ENCODE peak calls at places on chromosomes 16 and 17, in eight cellular contexts. One of them, this sample, is unnamed.

GRCh38 chr17:6786618-6787017 is 10.6 kb downstream of the FBXO39 start:
- DNase-seq in sigmoid colon: no peak
- DNase-seq in stomach: no peak
- DNase-seq in tibial artery: no peak
- DNase-seq in CD4-positive, alpha-beta T cell: no peak
- DNase-seq in HepG2: no peak
- DNase-seq in PC-9: no peak
- DNase-seq in tibial nerve: no peak
- DNase-seq in this sample: no peak

GRCh38 chr17:51764387-51764971 is 394.0 kb downstream of the CA10 start:
- DNase-seq in CD4-positive, alpha-beta T cell: peak; percentile 11
- DNase-seq in sigmoid colon: peak; percentile 57
- DNase-seq in tibial nerve: peak; percentile 24
- DNase-seq in PC-9: peak; percentile 55
- DNase-seq in HepG2: peak; percentile 60
- DNase-seq in tibial artery: no peak
- DNase-seq in stomach: peak; percentile 41
- DNase-seq in this sample: no peak

GRCh38 chr17:69961488-69962145 is 113.4 kb upstream of the KCNJ16 start:
- DNase-seq in sigmoid colon: peak; percentile 72
- DNase-seq in HepG2: no peak
- DNase-seq in tibial nerve: no peak
- DNase-seq in PC-9: no peak
- DNase-seq in stomach: peak; percentile 26
- DNase-seq in tibial artery: no peak
- DNase-seq in CD4-positive, alpha-beta T cell: no peak
- DNase-seq in this sample: no peak

GRCh38 chr16:86899757-86900156 is 321.4 kb downstream of the FOXL1 start:
- DNase-seq in HepG2: no peak
- DNase-seq in tibial artery: no peak
- DNase-seq in CD4-positive, alpha-beta T cell: no peak
- DNase-seq in stomach: no peak
- DNase-seq in PC-9: no peak
- DNase-seq in tibial nerve: no peak
- DNase-seq in sigmoid colon: no peak
- DNase-seq in this sample: no peak

GRCh38 chr17:49965522-49965905 is 3.5 kb upstream of the DLX4 start:
- DNase-seq in HepG2: no peak
- DNase-seq in CD4-positive, alpha-beta T cell: no peak
- DNase-seq in tibial artery: no peak
- DNase-seq in sigmoid colon: no peak
- DNase-seq in stomach: no peak
- DNase-seq in PC-9: no peak
- DNase-seq in tibial nerve: no peak
- DNase-seq in this sample: no peak

GRCh38 chr16:56664506-56664905 is 3.4 kb downstream of the MT1G start:
- DNase-seq in sigmoid colon: no peak
- DNase-seq in tibial artery: no peak
- DNase-seq in tibial nerve: no peak
- DNase-seq in HepG2: no peak
- DNase-seq in stomach: no peak
- DNase-seq in PC-9: no peak
- DNase-seq in CD4-positive, alpha-beta T cell: no peak
- DNase-seq in this sample: no peak

GRCh38 chr16:23516366-23517137 is 6.3 kb upstream of the GGA2 start:
- DNase-seq in tibial nerve: no peak
- DNase-seq in sigmoid colon: no peak
- DNase-seq in stomach: no peak
- DNase-seq in CD4-positive, alpha-beta T cell: no peak
- DNase-seq in tibial artery: no peak
- DNase-seq in PC-9: no peak
- DNase-seq in HepG2: no peak
- DNase-seq in this sample: no peak

GRCh38 chr16:56480776-56481467 is 29.6 kb downstream of the OGFOD1 start:
- DNase-seq in stomach: no peak
- DNase-seq in tibial artery: no peak
- DNase-seq in PC-9: no peak
- DNase-seq in sigmoid colon: no peak
- DNase-seq in tibial nerve: no peak
- DNase-seq in HepG2: no peak
- DNase-seq in CD4-positive, alpha-beta T cell: no peak
- DNase-seq in this sample: no peak

GRCh38 chr16:26139884-26140283 is 448.1 kb downstream of the HS3ST4 start:
- DNase-seq in tibial artery: no peak
- DNase-seq in tibial nerve: no peak
- DNase-seq in PC-9: no peak
- DNase-seq in CD4-positive, alpha-beta T cell: no peak
- DNase-seq in HepG2: no peak
- DNase-seq in sigmoid colon: no peak
- DNase-seq in stomach: no peak
- DNase-seq in this sample: no peak

GRCh38 chr17:62827722-62828498 is 19.8 kb upstream of the MARCHF10 start:
- DNase-seq in HepG2: no peak
- DNase-seq in stomach: no peak
- DNase-seq in tibial nerve: no peak
- DNase-seq in sigmoid colon: no peak
- DNase-seq in CD4-positive, alpha-beta T cell: no peak
- DNase-seq in PC-9: no peak
- DNase-seq in tibial artery: no peak
- DNase-seq in this sample: no peak

GRCh38 chr17:37847102-37847501 is 77.1 kb upstream of the TBC1D3K start:
- DNase-seq in HepG2: no peak
- DNase-seq in PC-9: no peak
- DNase-seq in CD4-positive, alpha-beta T cell: no peak
- DNase-seq in tibial artery: no peak
- DNase-seq in stomach: no peak
- DNase-seq in sigmoid colon: no peak
- DNase-seq in tibial nerve: no peak
- DNase-seq in this sample: no peak

GRCh38 chr16:25253322-25253721 is 4.3 kb downstream of the ZKSCAN2 start:
- DNase-seq in PC-9: no peak
- DNase-seq in tibial nerve: no peak
- DNase-seq in CD4-positive, alpha-beta T cell: no peak
- DNase-seq in stomach: no peak
- DNase-seq in HepG2: no peak
- DNase-seq in tibial artery: no peak
- DNase-seq in sigmoid colon: no peak
- DNase-seq in this sample: no peak

GRCh38 chr16:27417047-27417671 is 15.2 kb downstream of the IL21R start:
- DNase-seq in tibial nerve: no peak
- DNase-seq in sigmoid colon: peak; percentile 9
- DNase-seq in stomach: no peak
- DNase-seq in CD4-positive, alpha-beta T cell: no peak
- DNase-seq in HepG2: no peak
- DNase-seq in PC-9: no peak
- DNase-seq in tibial artery: no peak
- DNase-seq in this sample: no peak

GRCh38 chr17:50905460-50905803 is 39.3 kb upstream of the TOB1 start:
- DNase-seq in tibial nerve: no peak
- DNase-seq in stomach: peak; percentile 78
- DNase-seq in HepG2: peak; percentile 85
- DNase-seq in CD4-positive, alpha-beta T cell: no peak
- DNase-seq in tibial artery: no peak
- DNase-seq in PC-9: peak; percentile 61
- DNase-seq in sigmoid colon: no peak
- DNase-seq in this sample: no peak

GRCh38 chr17:80291691-80292487 is 31.2 kb downstream of the RNF213 start:
- DNase-seq in PC-9: no peak
- DNase-seq in HepG2: no peak
- DNase-seq in CD4-positive, alpha-beta T cell: no peak
- DNase-seq in stomach: no peak
- DNase-seq in sigmoid colon: no peak
- DNase-seq in tibial artery: no peak
- DNase-seq in tibial nerve: no peak
- DNase-seq in this sample: no peak

GRCh38 chr17:80294653-80295052 is 34.0 kb downstream of the RNF213 start:
- DNase-seq in PC-9: no peak
- DNase-seq in tibial artery: no peak
- DNase-seq in CD4-positive, alpha-beta T cell: no peak
- DNase-seq in stomach: no peak
- DNase-seq in tibial nerve: no peak
- DNase-seq in sigmoid colon: no peak
- DNase-seq in HepG2: no peak
- DNase-seq in this sample: no peak

GRCh38 chr17:80294210-80294609 is 33.6 kb downstream of the RNF213 start:
- DNase-seq in CD4-positive, alpha-beta T cell: no peak
- DNase-seq in PC-9: no peak
- DNase-seq in stomach: no peak
- DNase-seq in tibial nerve: no peak
- DNase-seq in HepG2: no peak
- DNase-seq in tibial artery: no peak
- DNase-seq in sigmoid colon: no peak
- DNase-seq in this sample: no peak

GRCh38 chr17:80291260-80291659 is 30.6 kb downstream of the RNF213 start:
- DNase-seq in HepG2: no peak
- DNase-seq in CD4-positive, alpha-beta T cell: no peak
- DNase-seq in stomach: no peak
- DNase-seq in tibial nerve: no peak
- DNase-seq in tibial artery: no peak
- DNase-seq in PC-9: no peak
- DNase-seq in sigmoid colon: no peak
- DNase-seq in this sample: no peak

GRCh38 chr17:80292557-80292956 is 31.9 kb downstream of the RNF213 start:
- DNase-seq in tibial artery: no peak
- DNase-seq in HepG2: no peak
- DNase-seq in CD4-positive, alpha-beta T cell: no peak
- DNase-seq in sigmoid colon: no peak
- DNase-seq in stomach: no peak
- DNase-seq in tibial nerve: no peak
- DNase-seq in PC-9: no peak
- DNase-seq in this sample: no peak
- TF ChIP-seq CTCF in tibial artery: no peak
- TF ChIP-seq CTCF in HepG2: peak; percentile 60
- TF ChIP-seq CTCF in CD4-positive, alpha-beta T cell: no peak
- TF ChIP-seq CTCF in sigmoid colon: no peak
- TF ChIP-seq CTCF in stomach: no peak
- TF ChIP-seq CTCF in tibial nerve: no peak
- TF ChIP-seq CTCF in PC-9: no peak
- TF ChIP-seq CTCF in this sample: no peak

GRCh38 chr16:1070084-1070987 is 2.2 kb upstream of the SSTR5 start:
- DNase-seq in tibial nerve: no peak
- DNase-seq in stomach: no peak
- DNase-seq in PC-9: no peak
- DNase-seq in tibial artery: no peak
- DNase-seq in HepG2: no peak
- DNase-seq in CD4-positive, alpha-beta T cell: no peak
- DNase-seq in sigmoid colon: no peak
- DNase-seq in this sample: no peak
- H3K27me3 ChIP-seq in tibial nerve: peaks cover 99% of the 10 kb centered on the region
- H3K27me3 ChIP-seq in stomach: peaks cover 98% of the 10 kb centered on the region
- H3K27me3 ChIP-seq in PC-9: peaks cover 33% of the 10 kb centered on the region
- H3K27me3 ChIP-seq in tibial artery: peaks cover 100% of the 10 kb centered on the region
- H3K27me3 ChIP-seq in HepG2: peaks cover 16% of the 10 kb centered on the region
- H3K27me3 ChIP-seq in CD4-positive, alpha-beta T cell: peaks cover 66% of the 10 kb centered on the region
- H3K27me3 ChIP-seq in sigmoid colon: peaks cover 95% of the 10 kb centered on the region
- H3K27me3 ChIP-seq in this sample: peaks cover 7% of the 10 kb centered on the region

DNA sequence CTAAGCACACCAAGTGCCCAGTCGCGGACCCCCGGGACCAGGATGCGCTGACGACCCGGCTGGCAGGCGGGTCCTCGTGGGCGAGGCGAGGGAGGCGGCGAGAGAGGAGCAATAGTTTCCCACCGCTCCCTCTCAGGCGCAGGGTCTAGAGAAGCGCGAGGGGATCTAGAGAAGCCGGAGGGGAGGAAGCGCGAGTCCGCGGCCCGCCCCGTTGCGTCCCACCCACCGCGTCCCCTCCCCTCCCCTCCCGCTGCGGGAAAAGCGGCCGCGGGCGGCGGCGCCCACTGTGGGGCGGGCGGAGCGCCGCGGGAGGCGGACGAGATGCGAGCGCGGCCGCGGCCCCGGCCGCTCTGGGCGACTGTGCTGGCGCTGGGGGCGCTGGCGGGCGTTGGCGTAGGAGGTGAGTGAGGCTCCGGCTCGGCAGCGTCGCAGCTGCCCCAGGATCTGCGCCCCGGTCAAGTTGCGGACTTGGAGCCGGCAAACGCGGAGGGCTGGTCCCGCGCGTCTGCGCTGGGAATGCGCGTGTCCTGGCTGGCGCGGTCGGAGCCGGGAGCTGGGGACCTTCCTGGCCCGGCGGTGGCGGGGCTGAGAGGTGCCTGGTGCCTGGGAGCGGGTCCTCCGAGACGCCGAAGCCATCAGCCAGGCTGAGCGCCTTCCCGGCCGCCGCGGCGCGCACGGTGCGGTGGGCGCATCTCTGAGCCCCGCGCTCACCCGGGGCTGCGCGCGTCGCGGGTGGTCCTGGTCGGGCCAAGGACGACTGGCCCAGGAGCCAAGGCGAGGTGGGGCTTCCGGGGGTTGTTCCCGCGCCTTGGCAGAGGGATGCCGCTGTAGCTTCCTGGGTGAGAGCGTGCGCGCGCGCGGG is at the start of gene ITGB3:
- DNase-seq in sigmoid colon: peak; percentile 90
- DNase-seq in HepG2: peak; percentile 37
- DNase-seq in CD4-positive, alpha-beta T cell: peak; percentile 42
- DNase-seq in tibial nerve: peak; percentile 56
- DNase-seq in PC-9: peak; percentile 56
- DNase-seq in stomach: peak; percentile 74
- DNase-seq in tibial artery: peak; percentile 89
- DNase-seq in this sample: no peak
- TF ChIP-seq CTCF in sigmoid colon: peak; percentile 43
- TF ChIP-seq CTCF in HepG2: peak; percentile 69
- TF ChIP-seq CTCF in CD4-positive, alpha-beta T cell: no peak
- TF ChIP-seq CTCF in tibial nerve: peak; percentile 53
- TF ChIP-seq CTCF in PC-9: peak; percentile 41
- TF ChIP-seq CTCF in stomach: peak; percentile 56
- TF ChIP-seq CTCF in tibial artery: peak; percentile 48
- TF ChIP-seq CTCF in this sample: no peak

GRCh38 chr17:61395409-61395982 is 4.1 kb upstream of the TBX2 start:
- DNase-seq in HepG2: no peak
- DNase-seq in CD4-positive, alpha-beta T cell: no peak
- DNase-seq in sigmoid colon: no peak
- DNase-seq in PC-9: no peak
- DNase-seq in tibial nerve: no peak
- DNase-seq in stomach: no peak
- DNase-seq in tibial artery: no peak
- DNase-seq in this sample: no peak
- H3K27me3 ChIP-seq in HepG2: no peaks in the 10 kb centered on the region
- H3K27me3 ChIP-seq in CD4-positive, alpha-beta T cell: peaks cover 43% of the 10 kb centered on the region
- H3K27me3 ChIP-seq in sigmoid colon: peaks cover 51% of the 10 kb centered on the region
- H3K27me3 ChIP-seq in PC-9: no peaks in the 10 kb centered on the region
- H3K27me3 ChIP-seq in tibial nerve: peaks cover 32% of the 10 kb centered on the region
- H3K27me3 ChIP-seq in stomach: peaks cover 48% of the 10 kb centered on the region
- H3K27me3 ChIP-seq in tibial artery: no peaks in the 10 kb centered on the region
- H3K27me3 ChIP-seq in this sample: peaks cover 34% of the 10 kb centered on the region